ENCODE peak calls at places on chromosomes 2 and 18, in five cellular contexts. S is WTC11, Q is WERI-Rb-1, U is small intestine, A is lower lobe of right lung. H is an unnamed sample.

GRCh38 chr2:234249873-234250272 is 199.4 kb downstream of the SPP2 start:
- DNase-seq in S (no peak), Q (no peak), U (no peak), A (no peak), H (no peak)

GRCh38 chr2:29253495-29253894 is 138.3 kb downstream of the CLIP4 start:
- DNase-seq in S (no peak), Q (no peak), U (no peak), A (no peak), H (no peak)

GRCh38 chr2:159547031-159547430 is 69.3 kb downstream of the BAZ2B start:
- DNase-seq in S (no peak), Q (no peak), U (no peak), A (no peak), H (no peak)

GRCh38 chr2:173130521-173131467 is 55.1 kb downstream of the MAP3K20 start:
- DNase-seq in S (no peak), Q (no peak), U (no peak), A (no peak), H (no peak)

GRCh38 chr18:1092228-1092627 is 187.6 kb downstream of the ADCYAP1 start:
- DNase-seq in S (peak), Q (no peak), U (no peak), A (no peak), H (no peak)

GRCh38 chr18:42182728-42183700 is 228.0 kb downstream of the PIK3C3 start:
- DNase-seq in S (no peak), Q (no peak), U (no peak), A (no peak), H (no peak)

GRCh38 chr2:46402874-46403273 is 76.5 kb upstream of the TMEM247 start:
- DNase-seq in S (no peak), Q (no peak), U (no peak), A (no peak), H (no peak)

GRCh38 chr2:216424305-216424704 is 12.0 kb downstream of the SMARCAL1 start:
- DNase-seq in S (no peak), Q (no peak), U (no peak), A (no peak), H (no peak)

GRCh38 chr2:216535454-216535995 is 36.9 kb downstream of the RPL37A start:
- DNase-seq in S (no peak), Q (no peak), U (no peak), A (peak), H (no peak)

GRCh38 chr2:196607073-196607472 is 32.4 kb upstream of the CCDC150 start:
- DNase-seq in S (no peak), Q (peak), U (peak), A (no peak), H (no peak)

GRCh38 chr2:120833127-120833675 is 97.5 kb downstream of the GLI2 start:
- DNase-seq in S (peak), Q (no peak), U (no peak), A (peak), H (peak)

GRCh38 chr2:20615046-20615465 is 35.8 kb downstream of the HS1BP3 start:
- DNase-seq in S (no peak), Q (no peak), U (no peak), A (peak), H (peak)

GRCh38 chr18:45565280-45565970 is 49.9 kb upstream of the SLC14A2 start:
- DNase-seq in S (no peak), Q (no peak), U (no peak), A (no peak), H (no peak)

GRCh38 chr2:47535073-47535472 is 132.1 kb downstream of the MSH2 start:
- DNase-seq in S (no peak), Q (no peak), U (no peak), A (no peak), H (no peak)

GRCh38 chr2:55168221-55169154 is 63.6 kb downstream of the CLHC1 start:
- DNase-seq in S (no peak), Q (peak), U (peak), A (no peak), H (no peak)

GRCh38 chr18:12307871-12308385 is at the start of gene TUBB6:
- DNase-seq in S (peak), Q (peak), U (no peak), A (peak), H (peak)

GRCh38 chr2:187115627-187116026 is 266.7 kb upstream of the ZSWIM2 start:
- DNase-seq in S (no peak), Q (no peak), U (no peak), A (no peak), H (no peak)

GRCh38 chr2:224596289-224596688 is 11.1 kb upstream of the CUL3 start:
- DNase-seq in S (no peak), Q (no peak), U (no peak), A (no peak), H (no peak)

GRCh38 chr2:79860233-79861058 is 347.6 kb downstream of the CTNNA2 start:
- DNase-seq in S (no peak), Q (peak), U (peak), A (no peak), H (no peak)

GRCh38 chr2:240819404-240820013 is 510 bp downstream of the KIF1A start:
- DNase-seq in S (peak), Q (peak), U (no peak), A (no peak), H (no peak)

GRCh38 chr2:28269019-28269784 is 123.5 kb upstream of the FOSL2 start:
- DNase-seq in S (no peak), Q (no peak), U (peak), A (no peak), H (no peak)

GRCh38 chr2:199928626-199929025 is 17.5 kb downstream of the C2orf69 start:
- DNase-seq in S (no peak), Q (no peak), U (no peak), A (no peak), H (no peak)

GRCh38 chr18:47968006-47968676 is 37.7 kb upstream of the SMAD2 start:
- DNase-seq in S (peak), Q (no peak), U (no peak), A (no peak), H (no peak)

GRCh38 chr2:25521665-25522387 is 151.6 kb downstream of the DTNB start:
- DNase-seq in S (no peak), Q (no peak), U (peak), A (no peak), H (no peak)

GRCh38 chr18:57439617-57439975 is 4.4 kb downstream of the ONECUT2 start:
- DNase-seq in S (peak), Q (no peak), U (no peak), A (no peak), H (no peak)

GRCh38 chr18:8469793-8470192 is 139.4 kb upstream of the RAB12 start:
- DNase-seq in S (no peak), Q (no peak), U (no peak), A (no peak), H (no peak)